ENCODE peak calls at places on chromosomes 11 and 22, in eight cellular contexts. One of them, this sample, is unnamed.

GRCh38 chr22:29380032-29380781 is 8.2 kb downstream of the AP1B1 start:
- DNase-seq in EH: peak
- DNase-seq in AG09309: peak
- DNase-seq in stimulated activated CD8-positive, alpha-beta memory T cell treated with anti-CD3 and anti-CD28 coated beads, Interleukin-2, amount 100 ng/mL, for 1 hour: no peak
- DNase-seq in NCI-H774: no peak
- DNase-seq in T-helper 1 cell: no peak
- DNase-seq in NCI-H82: no peak
- DNase-seq in NCI-H69: no peak
- DNase-seq in this sample: no peak

GRCh38 chr11:48107188-48107704 is 109.4 kb upstream of the OR4B1 start:
- DNase-seq in EH: peak
- DNase-seq in AG09309: no peak
- DNase-seq in stimulated activated CD8-positive, alpha-beta memory T cell treated with anti-CD3 and anti-CD28 coated beads, Interleukin-2, amount 100 ng/mL, for 1 hour: no peak
- DNase-seq in NCI-H774: no peak
- DNase-seq in T-helper 1 cell: no peak
- DNase-seq in NCI-H82: no peak
- DNase-seq in NCI-H69: no peak
- DNase-seq in this sample: no peak

GRCh38 chr22:33726294-33726711 is 194.0 kb downstream of the LARGE1 start:
- DNase-seq in EH: peak
- DNase-seq in AG09309: peak
- DNase-seq in stimulated activated CD8-positive, alpha-beta memory T cell treated with anti-CD3 and anti-CD28 coated beads, Interleukin-2, amount 100 ng/mL, for 1 hour: no peak
- DNase-seq in NCI-H774: no peak
- DNase-seq in T-helper 1 cell: no peak
- DNase-seq in NCI-H82: no peak
- DNase-seq in NCI-H69: no peak
- DNase-seq in this sample: no peak

GRCh38 chr11:23932485-23932898 is 564.4 kb upstream of the LUZP2 start:
- DNase-seq in EH: peak
- DNase-seq in AG09309: peak
- DNase-seq in stimulated activated CD8-positive, alpha-beta memory T cell treated with anti-CD3 and anti-CD28 coated beads, Interleukin-2, amount 100 ng/mL, for 1 hour: no peak
- DNase-seq in NCI-H774: no peak
- DNase-seq in T-helper 1 cell: no peak
- DNase-seq in NCI-H82: no peak
- DNase-seq in NCI-H69: no peak
- DNase-seq in this sample: no peak

GRCh38 chr11:55497068-55497467 is 57.2 kb upstream of the OR4C15 start:
- DNase-seq in EH: no peak
- DNase-seq in AG09309: no peak
- DNase-seq in stimulated activated CD8-positive, alpha-beta memory T cell treated with anti-CD3 and anti-CD28 coated beads, Interleukin-2, amount 100 ng/mL, for 1 hour: no peak
- DNase-seq in NCI-H774: no peak
- DNase-seq in T-helper 1 cell: no peak
- DNase-seq in NCI-H82: no peak
- DNase-seq in NCI-H69: no peak
- DNase-seq in this sample: no peak

GRCh38 chr11:1401656-1402221 is 12.0 kb downstream of the BRSK2 start:
- DNase-seq in EH: peak
- DNase-seq in AG09309: no peak
- DNase-seq in stimulated activated CD8-positive, alpha-beta memory T cell treated with anti-CD3 and anti-CD28 coated beads, Interleukin-2, amount 100 ng/mL, for 1 hour: no peak
- DNase-seq in NCI-H774: no peak
- DNase-seq in T-helper 1 cell: peak
- DNase-seq in NCI-H82: peak
- DNase-seq in NCI-H69: peak
- DNase-seq in this sample: no peak

GRCh38 chr11:49208006-49208721 is at the start of gene FOLH1:
- DNase-seq in EH: no peak
- DNase-seq in AG09309: no peak
- DNase-seq in stimulated activated CD8-positive, alpha-beta memory T cell treated with anti-CD3 and anti-CD28 coated beads, Interleukin-2, amount 100 ng/mL, for 1 hour: no peak
- DNase-seq in NCI-H774: no peak
- DNase-seq in T-helper 1 cell: no peak
- DNase-seq in NCI-H82: peak
- DNase-seq in NCI-H69: no peak
- DNase-seq in this sample: peak

GRCh38 chr11:68509105-68509504 is 48.6 kb downstream of the PPP6R3 start:
- DNase-seq in EH: peak
- DNase-seq in AG09309: peak
- DNase-seq in stimulated activated CD8-positive, alpha-beta memory T cell treated with anti-CD3 and anti-CD28 coated beads, Interleukin-2, amount 100 ng/mL, for 1 hour: no peak
- DNase-seq in NCI-H774: no peak
- DNase-seq in T-helper 1 cell: no peak
- DNase-seq in NCI-H82: no peak
- DNase-seq in NCI-H69: no peak
- DNase-seq in this sample: no peak

GRCh38 chr22:47357086-47357485 is 594.6 kb downstream of the TBC1D22A start:
- DNase-seq in EH: no peak
- DNase-seq in AG09309: no peak
- DNase-seq in stimulated activated CD8-positive, alpha-beta memory T cell treated with anti-CD3 and anti-CD28 coated beads, Interleukin-2, amount 100 ng/mL, for 1 hour: no peak
- DNase-seq in NCI-H774: no peak
- DNase-seq in T-helper 1 cell: no peak
- DNase-seq in NCI-H82: no peak
- DNase-seq in NCI-H69: no peak
- DNase-seq in this sample: no peak

GRCh38 chr22:35862697-35863096 is 145.0 kb downstream of the APOL5 start:
- DNase-seq in EH: no peak
- DNase-seq in AG09309: no peak
- DNase-seq in stimulated activated CD8-positive, alpha-beta memory T cell treated with anti-CD3 and anti-CD28 coated beads, Interleukin-2, amount 100 ng/mL, for 1 hour: no peak
- DNase-seq in NCI-H774: no peak
- DNase-seq in T-helper 1 cell: no peak
- DNase-seq in NCI-H82: no peak
- DNase-seq in NCI-H69: no peak
- DNase-seq in this sample: no peak

GRCh38 chr11:45805305-45806071 is 539 bp downstream of the SLC35C1 start:
- DNase-seq in EH: peak
- DNase-seq in AG09309: peak
- DNase-seq in stimulated activated CD8-positive, alpha-beta memory T cell treated with anti-CD3 and anti-CD28 coated beads, Interleukin-2, amount 100 ng/mL, for 1 hour: no peak
- DNase-seq in NCI-H774: peak
- DNase-seq in T-helper 1 cell: no peak
- DNase-seq in NCI-H82: peak
- DNase-seq in NCI-H69: peak
- DNase-seq in this sample: no peak

GRCh38 chr11:11992257-11992690 is 16.2 kb downstream of the DKK3 start:
- DNase-seq in EH: peak
- DNase-seq in AG09309: no peak
- DNase-seq in stimulated activated CD8-positive, alpha-beta memory T cell treated with anti-CD3 and anti-CD28 coated beads, Interleukin-2, amount 100 ng/mL, for 1 hour: no peak
- DNase-seq in NCI-H774: no peak
- DNase-seq in T-helper 1 cell: no peak
- DNase-seq in NCI-H82: no peak
- DNase-seq in NCI-H69: peak
- DNase-seq in this sample: no peak

GRCh38 chr22:27952779-27953178 is 33.7 kb upstream of the PITPNB start:
- DNase-seq in EH: peak
- DNase-seq in AG09309: no peak
- DNase-seq in stimulated activated CD8-positive, alpha-beta memory T cell treated with anti-CD3 and anti-CD28 coated beads, Interleukin-2, amount 100 ng/mL, for 1 hour: no peak
- DNase-seq in NCI-H774: no peak
- DNase-seq in T-helper 1 cell: no peak
- DNase-seq in NCI-H82: no peak
- DNase-seq in NCI-H69: no peak
- DNase-seq in this sample: no peak

GRCh38 chr22:44098021-44098739 is 74.1 kb downstream of the PARVB start:
- DNase-seq in EH: no peak
- DNase-seq in AG09309: no peak
- DNase-seq in stimulated activated CD8-positive, alpha-beta memory T cell treated with anti-CD3 and anti-CD28 coated beads, Interleukin-2, amount 100 ng/mL, for 1 hour: no peak
- DNase-seq in NCI-H774: no peak
- DNase-seq in T-helper 1 cell: no peak
- DNase-seq in NCI-H82: no peak
- DNase-seq in NCI-H69: no peak
- DNase-seq in this sample: no peak

GRCh38 chr11:40338739-40339138 is 1120.7 kb downstream of the LRRC4C start:
- DNase-seq in EH: peak
- DNase-seq in AG09309: no peak
- DNase-seq in stimulated activated CD8-positive, alpha-beta memory T cell treated with anti-CD3 and anti-CD28 coated beads, Interleukin-2, amount 100 ng/mL, for 1 hour: no peak
- DNase-seq in NCI-H774: no peak
- DNase-seq in T-helper 1 cell: no peak
- DNase-seq in NCI-H82: no peak
- DNase-seq in NCI-H69: peak
- DNase-seq in this sample: no peak

GRCh38 chr11:73404048-73404447 is 27.8 kb downstream of the RELT start:
- DNase-seq in EH: peak
- DNase-seq in AG09309: no peak
- DNase-seq in stimulated activated CD8-positive, alpha-beta memory T cell treated with anti-CD3 and anti-CD28 coated beads, Interleukin-2, amount 100 ng/mL, for 1 hour: no peak
- DNase-seq in NCI-H774: peak
- DNase-seq in T-helper 1 cell: no peak
- DNase-seq in NCI-H82: peak
- DNase-seq in NCI-H69: peak
- DNase-seq in this sample: no peak

GRCh38 chr11:36510567-36511020 is 522 bp upstream of the TRAF6 start:
- DNase-seq in EH: peak
- DNase-seq in AG09309: no peak
- DNase-seq in stimulated activated CD8-positive, alpha-beta memory T cell treated with anti-CD3 and anti-CD28 coated beads, Interleukin-2, amount 100 ng/mL, for 1 hour: no peak
- DNase-seq in NCI-H774: no peak
- DNase-seq in T-helper 1 cell: no peak
- DNase-seq in NCI-H82: no peak
- DNase-seq in NCI-H69: peak
- DNase-seq in this sample: no peak

GRCh38 chr22:42786606-42787356 is 66.1 kb upstream of the A4GALT start:
- DNase-seq in EH: no peak
- DNase-seq in AG09309: no peak
- DNase-seq in stimulated activated CD8-positive, alpha-beta memory T cell treated with anti-CD3 and anti-CD28 coated beads, Interleukin-2, amount 100 ng/mL, for 1 hour: no peak
- DNase-seq in NCI-H774: no peak
- DNase-seq in T-helper 1 cell: no peak
- DNase-seq in NCI-H82: peak
- DNase-seq in NCI-H69: no peak
- DNase-seq in this sample: no peak

GRCh38 chr11:2527621-2528291 is 82.9 kb downstream of the KCNQ1 start:
- DNase-seq in EH: no peak
- DNase-seq in AG09309: no peak
- DNase-seq in stimulated activated CD8-positive, alpha-beta memory T cell treated with anti-CD3 and anti-CD28 coated beads, Interleukin-2, amount 100 ng/mL, for 1 hour: no peak
- DNase-seq in NCI-H774: no peak
- DNase-seq in T-helper 1 cell: no peak
- DNase-seq in NCI-H82: no peak
- DNase-seq in NCI-H69: no peak
- DNase-seq in this sample: no peak

GRCh38 chr22:19002684-19003038 is 66.6 kb upstream of the PRODH start:
- DNase-seq in EH: no peak
- DNase-seq in AG09309: no peak
- DNase-seq in stimulated activated CD8-positive, alpha-beta memory T cell treated with anti-CD3 and anti-CD28 coated beads, Interleukin-2, amount 100 ng/mL, for 1 hour: no peak
- DNase-seq in NCI-H774: no peak
- DNase-seq in T-helper 1 cell: no peak
- DNase-seq in NCI-H82: peak
- DNase-seq in NCI-H69: no peak
- DNase-seq in this sample: no peak

GRCh38 chr22:19708323-19709011 is 5.8 kb upstream of the SEPTIN5 start:
- DNase-seq in EH: no peak
- DNase-seq in AG09309: no peak
- DNase-seq in stimulated activated CD8-positive, alpha-beta memory T cell treated with anti-CD3 and anti-CD28 coated beads, Interleukin-2, amount 100 ng/mL, for 1 hour: no peak
- DNase-seq in NCI-H774: no peak
- DNase-seq in T-helper 1 cell: no peak
- DNase-seq in NCI-H82: no peak
- DNase-seq in NCI-H69: no peak
- DNase-seq in this sample: no peak

GRCh38 chr22:42316988-42317387 is 46.5 kb upstream of the TCF20 start:
- DNase-seq in EH: no peak
- DNase-seq in AG09309: peak
- DNase-seq in stimulated activated CD8-positive, alpha-beta memory T cell treated with anti-CD3 and anti-CD28 coated beads, Interleukin-2, amount 100 ng/mL, for 1 hour: peak
- DNase-seq in NCI-H774: no peak
- DNase-seq in T-helper 1 cell: peak
- DNase-seq in NCI-H82: no peak
- DNase-seq in NCI-H69: peak
- DNase-seq in this sample: peak

GRCh38 chr11:94196363-94196762 is 67.7 kb downstream of the PANX1 start:
- DNase-seq in EH: peak
- DNase-seq in AG09309: no peak
- DNase-seq in stimulated activated CD8-positive, alpha-beta memory T cell treated with anti-CD3 and anti-CD28 coated beads, Interleukin-2, amount 100 ng/mL, for 1 hour: no peak
- DNase-seq in NCI-H774: no peak
- DNase-seq in T-helper 1 cell: no peak
- DNase-seq in NCI-H82: no peak
- DNase-seq in NCI-H69: peak
- DNase-seq in this sample: no peak

GRCh38 chr11:116960916-116961315 is 123.5 kb upstream of the APOA1 start:
- DNase-seq in EH: peak
- DNase-seq in AG09309: no peak
- DNase-seq in stimulated activated CD8-positive, alpha-beta memory T cell treated with anti-CD3 and anti-CD28 coated beads, Interleukin-2, amount 100 ng/mL, for 1 hour: no peak
- DNase-seq in NCI-H774: no peak
- DNase-seq in T-helper 1 cell: no peak
- DNase-seq in NCI-H82: peak
- DNase-seq in NCI-H69: peak
- DNase-seq in this sample: no peak

GRCh38 chr11:99325807-99326206 is 305.1 kb downstream of the CNTN5 start:
- DNase-seq in EH: no peak
- DNase-seq in AG09309: peak
- DNase-seq in stimulated activated CD8-positive, alpha-beta memory T cell treated with anti-CD3 and anti-CD28 coated beads, Interleukin-2, amount 100 ng/mL, for 1 hour: no peak
- DNase-seq in NCI-H774: no peak
- DNase-seq in T-helper 1 cell: no peak
- DNase-seq in NCI-H82: no peak
- DNase-seq in NCI-H69: no peak
- DNase-seq in this sample: no peak

This sample was measured in NCI-H526 treated with DMSO at 0.1 percent for 48 hours.